ENCODE peak calls at places on chromosomes 2 and 18, in four cellular contexts. V, Z, U and D are unnamed samples.

GRCh38 chr2:132438650-132439030 is 22.0 kb downstream of the GPR39 start:
- DNase-seq in V (no peak), Z (peak; percentile 81), U (no peak), D (peak; percentile 87)

GRCh38 chr2:101295895-101296294 is 12.6 kb downstream of the RNF149 start:
- DNase-seq in V (no peak), Z (peak; percentile 71), U (no peak), D (peak; percentile 25)

GRCh38 chr2:109721626-109722025 is 72.5 kb upstream of the RGPD5 start:
- DNase-seq in V (no peak), Z (no peak), U (no peak), D (no peak)

GRCh38 chr2:16162491-16163040 is 222.2 kb downstream of the MYCN start:
- DNase-seq in V (no peak), Z (no peak), U (no peak), D (no peak)

GRCh38 chr2:44952806-44953685 is 11.5 kb downstream of the SIX3 start:
- DNase-seq in V (no peak), Z (no peak), U (no peak), D (no peak)

GRCh38 chr2:141508806-141509595 is 621.8 kb downstream of the LRP1B start:
- DNase-seq in V (no peak), Z (no peak), U (no peak), D (no peak)

GRCh38 chr2:203450571-203450970 is 84.5 kb downstream of the RAPH1 start:
- DNase-seq in V (no peak), Z (no peak), U (no peak), D (no peak)

GRCh38 chr2:120132190-120132589 is 91.0 kb downstream of the TMEM185B start:
- DNase-seq in V (no peak), Z (peak; percentile 77), U (no peak), D (peak; percentile 71)

GRCh38 chr2:74887961-74888670 is 54.2 kb downstream of the HK2 start:
- DNase-seq in V (no peak), Z (peak; percentile 36), U (no peak), D (peak; percentile 21)

GRCh38 chr2:70898363-70899240 is 37.1 kb upstream of the ATP6V1B1 start:
- DNase-seq in V (no peak), Z (no peak), U (no peak), D (no peak)

GRCh38 chr2:20913460-20913859 is 90.6 kb upstream of the LDAH start:
- DNase-seq in V (no peak), Z (no peak), U (no peak), D (no peak)

GRCh38 chr18:12281861-12282260 is 26.2 kb upstream of the TUBB6 start:
- DNase-seq in V (no peak), Z (no peak), U (no peak), D (no peak)

GRCh38 chr18:44798433-44799048 is 117.9 kb downstream of the SETBP1 start:
- DNase-seq in V (peak; percentile 65), Z (no peak), U (no peak), D (no peak)

GRCh38 chr2:230908595-230909191 is 16.3 kb downstream of the GPR55 start:
- DNase-seq in V (no peak), Z (peak; percentile 63), U (peak; percentile 62), D (peak; percentile 37)

GRCh38 chr18:73201940-73202339 is 334.2 kb upstream of the NETO1 start:
- DNase-seq in V (no peak), Z (peak; percentile 39), U (no peak), D (no peak)

GRCh38 chr2:239249781-239250180 is 151.0 kb downstream of the HDAC4 start:
- DNase-seq in V (peak; percentile 52), Z (peak; percentile 63), U (peak; percentile 87), D (peak; percentile 71)

GRCh38 chr2:38722271-38723115 is 28.7 kb downstream of the SRSF7 start:
- DNase-seq in V (no peak), Z (peak; percentile 17), U (no peak), D (no peak)

GRCh38 chr2:151886235-151886634 is 58.0 kb upstream of the ARL5A start:
- DNase-seq in V (no peak), Z (no peak), U (no peak), D (no peak)

GRCh38 chr2:221156335-221156734 is 415.8 kb downstream of the EPHA4 start:
- DNase-seq in V (no peak), Z (no peak), U (no peak), D (no peak)

GRCh38 chr18:24982831-24983230 is 369.1 kb downstream of the ZNF521 start:
- DNase-seq in V (no peak), Z (no peak), U (no peak), D (no peak)

DNA sequence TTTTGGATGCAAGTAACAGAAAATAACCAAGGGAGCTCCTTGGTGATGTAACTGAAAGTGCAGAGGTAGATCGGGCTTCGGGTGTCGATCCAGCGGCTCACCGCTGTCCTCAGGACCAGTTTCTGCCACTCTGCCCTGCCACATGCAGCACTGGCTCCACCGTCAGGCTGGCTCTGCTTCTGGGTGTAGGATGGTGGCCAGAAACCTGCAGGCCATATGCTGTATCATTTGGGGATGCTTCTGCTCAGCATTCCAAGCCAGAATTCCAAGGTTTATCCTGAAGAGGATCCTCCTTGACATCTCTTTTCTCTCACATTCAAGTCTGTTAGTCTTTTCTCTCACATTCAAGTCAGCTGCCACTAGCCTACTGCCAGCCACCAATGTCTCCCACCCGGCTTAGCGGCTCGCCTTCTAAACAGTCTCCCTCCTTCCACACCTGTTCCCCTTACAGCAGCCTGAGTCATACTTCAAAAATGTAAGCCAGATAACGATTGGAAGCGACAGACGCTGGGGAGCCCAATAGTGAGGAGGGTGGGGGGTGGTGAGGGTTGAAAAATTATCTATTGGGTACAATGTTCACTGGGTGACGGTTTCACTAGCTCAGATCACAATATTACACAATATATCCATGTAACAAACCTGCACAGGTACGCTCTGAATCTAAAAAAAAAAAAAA is 38.6 kb upstream of the SP3 start:
- DNase-seq in V (peak; percentile 76), Z (no peak), U (no peak), D (no peak)
- TF ChIP-seq CTCF in V (peak; percentile 32), Z (no peak), U (no peak), D (no peak)

DNA sequence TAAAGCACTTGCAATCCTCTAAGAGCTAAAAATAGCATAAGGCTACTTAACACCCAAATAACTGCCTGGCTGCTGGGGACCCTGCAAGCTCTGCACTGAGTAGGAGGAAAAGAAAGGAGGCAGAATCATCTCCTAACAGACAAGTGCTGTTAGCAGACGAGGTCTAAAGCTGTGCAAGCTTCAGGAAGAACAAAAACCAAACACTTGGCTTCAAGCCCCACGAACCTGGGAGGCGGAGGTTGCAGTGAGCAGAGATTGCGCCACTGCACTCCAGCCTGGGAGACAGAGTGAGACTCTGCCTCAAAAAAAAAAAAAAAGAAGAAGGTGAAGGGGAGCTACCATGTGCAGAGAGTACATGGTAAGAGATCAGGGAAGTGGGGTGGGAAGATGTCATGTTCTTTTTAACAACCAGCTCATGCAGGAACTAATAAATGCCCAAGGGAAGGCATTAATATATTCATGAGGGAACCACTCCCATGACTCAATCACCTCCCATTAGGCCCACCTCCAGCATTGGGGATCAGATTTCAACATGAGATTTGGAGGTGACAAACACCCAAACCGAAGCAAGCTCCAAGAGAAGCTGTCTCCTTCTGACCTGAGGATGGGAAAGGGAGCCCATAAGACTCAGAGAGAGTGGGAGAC is 28.8 kb upstream of the INO80C start:
- DNase-seq in V (peak; percentile 33), Z (peak; percentile 93), U (no peak), D (peak; percentile 10)
- H3K4me3 ChIP-seq in V (no peak overlapping the region), Z (no peak overlapping the region), U (no peak overlapping the region), D (no peak overlapping the region)

DNA sequence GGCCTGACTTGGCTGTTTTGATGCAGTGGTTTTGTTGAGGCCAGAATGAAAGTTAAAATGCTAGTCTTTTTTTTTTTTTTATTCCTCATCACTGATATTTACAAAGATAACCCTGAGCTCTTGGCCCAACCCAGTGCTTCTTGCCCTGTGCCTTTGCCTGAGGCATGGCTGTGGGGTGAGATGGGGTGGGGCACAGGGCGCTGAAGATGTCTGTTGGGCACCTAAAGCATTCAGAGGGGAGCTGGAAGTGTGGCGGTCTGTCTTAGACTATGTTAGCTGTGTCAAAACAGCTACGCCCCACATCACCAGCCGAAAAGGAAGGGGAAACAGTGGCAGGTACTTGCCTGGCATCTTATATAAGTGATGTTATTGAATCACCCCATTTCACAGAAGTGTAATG is 20.7 kb downstream of the TOGARAM2 start:
- DNase-seq in V (no peak), Z (no peak), U (no peak), D (no peak)
- TF ChIP-seq CTCF in V (no peak), Z (no peak), U (no peak), D (no peak)

DNA sequence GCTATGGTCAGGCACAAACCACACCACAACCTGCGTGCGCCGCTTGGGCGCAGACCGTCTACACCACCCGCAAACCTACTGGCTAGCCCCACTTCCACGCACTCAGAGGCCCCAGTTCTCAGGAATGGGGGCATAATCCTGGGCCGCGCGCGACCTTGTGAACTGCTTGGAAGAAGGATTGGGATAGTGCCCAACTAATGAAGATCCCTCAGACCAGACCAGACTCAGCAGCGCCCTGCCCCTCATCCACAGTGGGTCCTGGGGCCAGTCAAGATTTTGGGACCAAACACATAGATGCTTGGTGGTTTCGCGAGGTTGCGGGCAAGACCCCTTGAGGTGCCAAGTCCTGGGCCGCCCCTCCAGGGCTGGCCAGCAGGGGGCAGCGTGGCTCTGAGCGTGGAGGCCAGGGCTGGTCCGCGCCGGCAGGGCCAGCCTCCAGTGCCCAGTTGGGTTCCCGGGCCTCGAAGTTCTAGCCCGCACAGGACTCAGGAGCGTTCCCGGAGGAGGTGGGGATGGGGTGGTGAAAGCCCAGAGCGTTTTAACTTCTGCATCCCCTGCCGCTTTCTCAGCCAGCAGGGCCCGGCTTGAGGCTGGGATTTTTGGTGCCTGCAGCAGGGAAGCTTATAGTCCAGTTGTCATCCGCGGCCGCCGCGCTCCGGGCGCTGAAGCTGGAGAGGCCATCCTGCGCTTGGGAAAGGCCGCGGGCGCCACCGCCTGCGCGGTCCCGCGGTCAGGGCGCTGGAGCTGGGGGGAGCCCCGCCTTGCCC is 8.3 kb downstream of the OSR1 start:
- DNase-seq in V (peak; percentile 61), Z (peak; percentile 54), U (peak; percentile 90), D (peak; percentile 58)
- H3K4me3 ChIP-seq in V (no peak overlapping the region), Z (peak overlapping the region; percentile 30), U (peak overlapping the region; percentile 58), D (no peak overlapping the region)

GRCh38 chr2:219537657-219538487 is 5.7 kb downstream of the CHPF start:
- DNase-seq in V (no peak), Z (peak; percentile 12), U (no peak), D (no peak)
- TF ChIP-seq CTCF in V (no peak), Z (peak; percentile 20), U (no peak), D (no peak)

GRCh38 chr2:7096726-7097352 is 179.6 kb downstream of the RNF144A start:
- DNase-seq in V (no peak), Z (no peak), U (no peak), D (no peak)

GRCh38 chr2:7094113-7094760 is 177.0 kb downstream of the RNF144A start:
- DNase-seq in V (no peak), Z (peak; percentile 26), U (no peak), D (no peak)

GRCh38 chr2:7098816-7099215 is 181.6 kb downstream of the RNF144A start:
- DNase-seq in V (no peak), Z (no peak), U (no peak), D (no peak)

GRCh38 chr2:7093376-7093775 is 176.2 kb downstream of the RNF144A start:
- DNase-seq in V (no peak), Z (no peak), U (no peak), D (no peak)

GRCh38 chr2:7097353-7097895 is 180.2 kb downstream of the RNF144A start:
- DNase-seq in V (peak; percentile 76), Z (peak; percentile 71), U (peak; percentile 95), D (peak; percentile 60)
- H3K4me3 ChIP-seq in V (no peak overlapping the region), Z (no peak overlapping the region), U (peak overlapping the region; percentile 27), D (peak overlapping the region; percentile 22)

GRCh38 chr2:170461875-170462274 is 253.3 kb upstream of the SP5 start:
- DNase-seq in V (no peak), Z (peak; percentile 23), U (no peak), D (no peak)
- TF ChIP-seq CTCF in V (no peak), Z (peak; percentile 51), U (no peak), D (no peak)

GRCh38 chr2:105777071-105777482 is 32.4 kb downstream of the NCK2 start:
- DNase-seq in V (no peak), Z (no peak), U (no peak), D (no peak)
- H3K4me3 ChIP-seq in V (no peak overlapping the region), Z (no peak overlapping the region), U (peak overlapping the region; percentile 50), D (no peak overlapping the region)